ENCODE peak calls at places on chromosomes 16 and 17, in ten cellular contexts. N is non-pigmented ciliary epithelial cell; T is NCI-H2029 treated with DMSO at 0.1 percent for 48 hours; D is GM04504; C is HEK293T; V is HFF-Myc; W is Caco-2; L is stomach; Z is mucosa of gallbladder; H is activated T-helper 1 cell treated with anti-CD3 and anti-CD28 coated beads, Interleukin-2, amount 50 U/mL, for 16 hours. U is an unnamed sample.

GRCh38 chr17:27888945-27889344 is 4.2 kb downstream of the LYRM9 start:
- DNase-seq in N (no peak), T (no peak), D (no peak), C (no peak), V (no peak), W (peak), L (peak), Z (no peak), H (no peak), U (no peak)

GRCh38 chr16:86856946-86857586 is 278.7 kb downstream of the FOXL1 start:
- DNase-seq in N (no peak), T (no peak), D (no peak), C (no peak), V (no peak), W (no peak), L (no peak), Z (no peak), H (no peak), U (no peak)

GRCh38 chr16:15854906-15855703 is 1.7 kb downstream of the MYH11 start:
- DNase-seq in N (no peak), T (no peak), D (no peak), C (no peak), V (no peak), W (no peak), L (no peak), Z (no peak), H (no peak), U (no peak)

GRCh38 chr16:68049448-68049847 is 26.4 kb downstream of the DUS2 start:
- DNase-seq in N (no peak), T (no peak), D (no peak), C (no peak), V (no peak), W (no peak), L (no peak), Z (no peak), H (no peak), U (no peak)

GRCh38 chr17:15308758-15309157 is 32.6 kb downstream of the TEKT3 start:
- DNase-seq in N (no peak), T (no peak), D (no peak), C (no peak), V (no peak), W (no peak), L (no peak), Z (no peak), H (no peak), U (no peak)

GRCh38 chr17:29826045-29826692 is 103.9 kb downstream of the SSH2 start:
- DNase-seq in N (no peak), T (peak), D (no peak), C (no peak), V (no peak), W (no peak), L (no peak), Z (no peak), H (no peak), U (peak)

GRCh38 chr17:70138309-70138865 is 30.9 kb upstream of the KCNJ2 start:
- DNase-seq in N (no peak), T (no peak), D (no peak), C (peak), V (no peak), W (no peak), L (no peak), Z (no peak), H (no peak), U (no peak)

GRCh38 chr16:19601083-19601976 is 45.8 kb downstream of the VPS35L start:
- DNase-seq in N (no peak), T (peak), D (no peak), C (peak), V (no peak), W (no peak), L (no peak), Z (no peak), H (no peak), U (peak)

GRCh38 chr16:11161439-11161838 is 94.6 kb downstream of the SOCS1 start:
- DNase-seq in N (no peak), T (no peak), D (no peak), C (no peak), V (no peak), W (no peak), L (no peak), Z (no peak), H (no peak), U (no peak)

GRCh38 chr16:50161950-50162349 is 8.8 kb downstream of the TENT4B start:
- DNase-seq in N (no peak), T (no peak), D (no peak), C (no peak), V (no peak), W (no peak), L (no peak), Z (no peak), H (no peak), U (no peak)

GRCh38 chr17:28507567-28508195 is 1.5 kb downstream of the FOXN1 start:
- DNase-seq in N (no peak), T (no peak), D (no peak), C (no peak), V (no peak), W (no peak), L (no peak), Z (no peak), H (no peak), U (no peak)

GRCh38 chr17:70862295-70862694 is 693.0 kb downstream of the KCNJ2 start:
- DNase-seq in N (no peak), T (no peak), D (no peak), C (no peak), V (no peak), W (no peak), L (no peak), Z (no peak), H (no peak), U (no peak)

GRCh38 chr16:3646348-3646920 is 8.1 kb upstream of the DNASE1 start:
- DNase-seq in N (no peak), T (peak), D (no peak), C (peak), V (no peak), W (peak), L (peak), Z (peak), H (no peak), U (peak)

GRCh38 chr16:64152010-64152767 is 969.7 kb downstream of the CDH11 start:
- DNase-seq in N (no peak), T (no peak), D (peak), C (no peak), V (no peak), W (no peak), L (no peak), Z (no peak), H (no peak), U (no peak)

GRCh38 chr17:39082482-39082881 is 69.0 kb downstream of the PLXDC1 start:
- DNase-seq in N (no peak), T (no peak), D (no peak), C (no peak), V (no peak), W (no peak), L (no peak), Z (no peak), H (no peak), U (no peak)

GRCh38 chr17:47276868-47277267 is 23.2 kb downstream of the ITGB3 start:
- DNase-seq in N (no peak), T (peak), D (peak), C (peak), V (peak), W (no peak), L (peak), Z (peak), H (no peak), U (peak)

GRCh38 chr17:9971991-9972390 is 66.9 kb upstream of the RCVRN start:
- DNase-seq in N (no peak), T (no peak), D (peak), C (peak), V (peak), W (no peak), L (peak), Z (no peak), H (no peak), U (no peak)

GRCh38 chr17:62014526-62014925 is 50.6 kb downstream of the MED13 start:
- DNase-seq in N (peak), T (no peak), D (no peak), C (no peak), V (no peak), W (no peak), L (no peak), Z (no peak), H (no peak), U (no peak)

GRCh38 chr16:77043076-77043475 is 147.9 kb upstream of the MON1B start:
- DNase-seq in N (no peak), T (no peak), D (peak), C (no peak), V (peak), W (no peak), L (no peak), Z (no peak), H (no peak), U (peak)

GRCh38 chr16:83899272-83899897 is 470 bp downstream of the MLYCD start:
- DNase-seq in N (no peak), T (no peak), D (no peak), C (peak), V (no peak), W (peak), L (peak), Z (peak), H (no peak), U (peak)

GRCh38 chr16:78535098-78535497 is 435.6 kb downstream of the WWOX start:
- DNase-seq in N (no peak), T (no peak), D (no peak), C (no peak), V (no peak), W (no peak), L (no peak), Z (no peak), H (no peak), U (no peak)

GRCh38 chr17:79051306-79051705 is 23.3 kb upstream of the ENGASE start:
- DNase-seq in N (no peak), T (no peak), D (no peak), C (no peak), V (no peak), W (no peak), L (no peak), Z (no peak), H (no peak), U (no peak)

GRCh38 chr17:8204761-8205555 is 5.4 kb downstream of the AURKB start:
- DNase-seq in N (no peak), T (no peak), D (no peak), C (no peak), V (no peak), W (no peak), L (no peak), Z (no peak), H (no peak), U (no peak)

GRCh38 chr16:30054451-30054850 is 11.1 kb upstream of the ALDOA start:
- DNase-seq in N (no peak), T (no peak), D (no peak), C (no peak), V (no peak), W (no peak), L (no peak), Z (no peak), H (no peak), U (no peak)

GRCh38 chr17:66564992-66565465 is 262.6 kb downstream of the PRKCA start:
- DNase-seq in N (no peak), T (no peak), D (no peak), C (no peak), V (no peak), W (no peak), L (no peak), Z (no peak), H (no peak), U (no peak)

GRCh38 chr16:66408181-66409048 is 18.7 kb upstream of the BEAN1 start:
- DNase-seq in N (peak), T (no peak), D (no peak), C (no peak), V (peak), W (no peak), L (no peak), Z (peak), H (no peak), U (peak)

GRCh38 chr17:39306509-39307212 is 80.9 kb upstream of the STAC2 start:
- DNase-seq in N (no peak), T (no peak), D (no peak), C (no peak), V (no peak), W (no peak), L (no peak), Z (no peak), H (no peak), U (no peak)

GRCh38 chr16:29834079-29834478 is 13.8 kb downstream of the MVP start:
- DNase-seq in N (no peak), T (no peak), D (no peak), C (no peak), V (no peak), W (no peak), L (no peak), Z (no peak), H (no peak), U (no peak)

U was measured in DMS53.